ENCODE peak calls at places on chromosomes 1 and 21, in four cellular contexts. T is left lung, L is aorta, V is DND-41. K is an unnamed sample. For H3K4me1, the result is how much of the 10 kb centered on the place peaks cover.

GRCh38 chr1:43570307-43570706 is 39.6 kb downstream of the PTPRF start:
- DNase-seq in L (no peak), V (no peak), T (no peak), K (no peak)

GRCh38 chr1:20105856-20106255 is 13.5 kb downstream of the PLA2G2D start:
- DNase-seq in T (no peak), L (no peak), V (no peak), K (no peak)

GRCh38 chr1:63747445-63747844 is 26.4 kb upstream of the ROR1 start:
- DNase-seq in L (no peak), V (no peak), T (no peak), K (no peak)

GRCh38 chr1:16111771-16112557 is 38.5 kb upstream of the FAM131C start:
- DNase-seq in T (peak), L (peak), V (no peak), K (no peak)

GRCh38 chr1:32239335-32239734 is 7.7 kb upstream of the FAM167B start:
- DNase-seq in T (no peak), V (no peak), L (no peak), K (no peak)

GRCh38 chr1:212261361-212261929 is 23.8 kb upstream of the PPP2R5A start:
- DNase-seq in T (no peak), V (no peak), L (no peak), K (no peak)

GRCh38 chr1:173406783-173407230 is 70.3 kb upstream of the PRDX6 start:
- DNase-seq in V (peak), T (no peak), L (no peak), K (no peak)

GRCh38 chr1:117627562-117628165 is 21.8 kb downstream of the TENT5C start:
- DNase-seq in V (no peak), T (no peak), L (no peak), K (no peak)

GRCh38 chr1:221878134-221878533 is 136.2 kb upstream of the DUSP10 start:
- DNase-seq in T (no peak), V (no peak), L (no peak), K (no peak)

GRCh38 chr1:37233606-37234005 is 199.3 kb upstream of the GRIK3 start:
- DNase-seq in T (no peak), L (no peak), V (no peak), K (no peak)

GRCh38 chr1:61851235-61851634 is 109.0 kb downstream of the PATJ start:
- DNase-seq in V (no peak), L (no peak), T (no peak), K (no peak)

GRCh38 chr1:93801471-93801870 is 77.5 kb downstream of the DNTTIP2 start:
- DNase-seq in L (no peak), V (no peak), T (no peak), K (no peak)

GRCh38 chr1:20430355-20431290 is 55.4 kb downstream of the CAMK2N1 start:
- DNase-seq in V (peak), L (no peak), T (no peak), K (peak)

GRCh38 chr1:64675718-64676345 is 69.0 kb upstream of the RAVER2 start:
- DNase-seq in V (no peak), T (no peak), L (no peak), K (peak)

GRCh38 chr1:44035726-44036408 is 4.6 kb upstream of the SLC6A9 start:
- DNase-seq in T (no peak), L (no peak), V (no peak), K (no peak)

GRCh38 chr1:233445737-233446136 is 118.2 kb downstream of the MAP3K21 start:
- DNase-seq in L (no peak), V (no peak), T (no peak), K (no peak)

GRCh38 chr1:36199934-36200741 is 24.1 kb upstream of the THRAP3 start:
- DNase-seq in V (no peak), L (no peak), T (no peak), K (no peak)

GRCh38 chr21:32103361-32103760 is 175.5 kb downstream of the MIS18A start:
- DNase-seq in T (no peak), V (no peak), L (no peak), K (no peak)

GRCh38 chr1:192951961-192952460 is 107.1 kb downstream of the UCHL5 start:
- DNase-seq in L (no peak), V (no peak), T (no peak), K (no peak)

GRCh38 chr1:165837838-165838364 is 10.5 kb downstream of the UCK2 start:
- DNase-seq in L (no peak), V (no peak), T (no peak), K (no peak)

GRCh38 chr1:40316595-40317393 is at the start of gene COL9A2:
- DNase-seq in T (peak), V (peak), L (peak), K (peak)

GRCh38 chr21:31293986-31294385 is 50.1 kb downstream of the TIAM1 start:
- DNase-seq in T (no peak), L (no peak), V (no peak), K (no peak)

GRCh38 chr1:181124206-181124825 is 35.8 kb downstream of the IER5 start:
- DNase-seq in T (no peak), L (no peak), V (no peak), K (no peak)
- H3K4me1 ChIP-seq in T (under half), L (under half), V (under half), K (under half)

DNA sequence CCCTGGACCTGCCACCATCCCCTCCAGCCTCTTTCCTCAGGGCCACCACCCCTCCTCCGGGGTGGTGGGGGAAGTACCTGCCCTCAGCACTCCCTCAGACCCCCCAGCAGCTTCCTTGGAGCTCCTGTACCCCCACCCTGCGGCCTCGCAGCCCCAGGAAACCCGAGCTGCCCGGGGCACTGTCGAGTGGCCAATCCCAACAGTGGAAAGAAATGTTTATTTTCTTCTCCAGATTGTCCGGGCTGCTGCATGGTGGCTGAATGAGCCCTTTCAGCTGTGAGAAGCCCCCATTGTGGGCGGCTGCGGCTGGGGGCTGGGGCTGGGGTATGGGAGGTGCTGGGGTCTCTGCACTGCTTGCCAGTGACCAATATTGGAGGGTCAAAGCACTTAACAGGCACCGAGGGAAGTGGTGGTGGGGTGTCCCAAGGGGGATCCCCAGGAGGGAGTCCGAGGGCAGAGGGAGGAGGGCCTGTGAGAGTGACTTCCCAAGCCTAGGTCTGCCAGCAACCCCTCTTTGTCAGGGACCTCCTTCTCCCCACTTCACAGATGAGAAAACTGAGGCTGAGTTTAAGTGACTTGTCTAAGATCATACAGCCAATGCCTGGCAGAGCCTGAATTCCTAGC is 25.2 kb downstream of the RUNX3 start:
- DNase-seq in T (no peak), L (peak), V (no peak), K (no peak)
- H3K27ac ChIP-seq in T (no peak), L (no peak), V (no peak), K (peak)

GRCh38 chr1:208534979-208535378 is 290.8 kb upstream of the PLXNA2 start:
- DNase-seq in L (no peak), V (no peak), T (no peak), K (no peak)
- H3K4me1 ChIP-seq in L (under half), V (under half), T (under half), K (under half)

GRCh38 chr1:162629651-162630050 is 2.6 kb upstream of the DDR2 start:
- DNase-seq in T (no peak), V (no peak), L (no peak), K (no peak)

GRCh38 chr1:162631546-162632233 is 574 bp upstream of the DDR2 start:
- DNase-seq in V (no peak), T (no peak), L (no peak), K (no peak)

GRCh38 chr1:162633327-162633762 is 1.1 kb downstream of the DDR2 start:
- DNase-seq in V (no peak), T (no peak), L (no peak), K (no peak)

GRCh38 chr1:162632743-162633326 is 571 bp downstream of the DDR2 start:
- DNase-seq in L (no peak), T (no peak), V (no peak), K (no peak)

GRCh38 chr1:162632234-162632666 is at the start of gene DDR2:
- DNase-seq in V (no peak), T (no peak), L (peak), K (no peak)
- H3K27ac ChIP-seq in V (no peak), T (peak), L (peak), K (no peak)